ENCODE peak calls at places on chromosomes 2 and 18, in seven cellular contexts. One of them, this sample, is unnamed.

GRCh38 chr18:28115149-28115550 is 61.8 kb downstream of the CDH2 start:
- DNase-seq in GM04504: peak
- DNase-seq in activated CD4-positive, alpha-beta T cell treated with anti-CD3 and anti-CD28 coated beads, Interleukin-2, amount 50 U/mL, for 1 hour: no peak
- DNase-seq in omental fat pad: no peak
- DNase-seq in thyroid gland: no peak
- DNase-seq in kidney glomerular epithelial cell: peak
- DNase-seq in PC-3: peak
- DNase-seq in this sample: peak

GRCh38 chr2:239814917-239815637 is 210.1 kb downstream of the NDUFA10 start:
- DNase-seq in kidney glomerular epithelial cell: no peak
- DNase-seq in omental fat pad: no peak
- DNase-seq in PC-3: no peak
- DNase-seq in GM04504: no peak
- DNase-seq in thyroid gland: peak
- DNase-seq in activated CD4-positive, alpha-beta T cell treated with anti-CD3 and anti-CD28 coated beads, Interleukin-2, amount 50 U/mL, for 1 hour: no peak
- DNase-seq in this sample: no peak

GRCh38 chr2:121282800-121283382 is 2.1 kb downstream of the TFCP2L1 start:
- DNase-seq in kidney glomerular epithelial cell: no peak
- DNase-seq in omental fat pad: no peak
- DNase-seq in PC-3: no peak
- DNase-seq in GM04504: no peak
- DNase-seq in activated CD4-positive, alpha-beta T cell treated with anti-CD3 and anti-CD28 coated beads, Interleukin-2, amount 50 U/mL, for 1 hour: no peak
- DNase-seq in thyroid gland: peak
- DNase-seq in this sample: no peak

GRCh38 chr18:49619792-49620191 is 57.9 kb downstream of the LIPG start:
- DNase-seq in GM04504: no peak
- DNase-seq in PC-3: no peak
- DNase-seq in activated CD4-positive, alpha-beta T cell treated with anti-CD3 and anti-CD28 coated beads, Interleukin-2, amount 50 U/mL, for 1 hour: no peak
- DNase-seq in kidney glomerular epithelial cell: no peak
- DNase-seq in thyroid gland: no peak
- DNase-seq in omental fat pad: no peak
- DNase-seq in this sample: no peak

GRCh38 chr2:222284466-222284865 is 14.3 kb downstream of the PAX3 start:
- DNase-seq in activated CD4-positive, alpha-beta T cell treated with anti-CD3 and anti-CD28 coated beads, Interleukin-2, amount 50 U/mL, for 1 hour: no peak
- DNase-seq in kidney glomerular epithelial cell: no peak
- DNase-seq in thyroid gland: no peak
- DNase-seq in GM04504: no peak
- DNase-seq in omental fat pad: no peak
- DNase-seq in PC-3: no peak
- DNase-seq in this sample: no peak

GRCh38 chr18:65567372-65567771 is 183.4 kb upstream of the CDH7 start:
- DNase-seq in activated CD4-positive, alpha-beta T cell treated with anti-CD3 and anti-CD28 coated beads, Interleukin-2, amount 50 U/mL, for 1 hour: no peak
- DNase-seq in kidney glomerular epithelial cell: peak
- DNase-seq in GM04504: no peak
- DNase-seq in thyroid gland: no peak
- DNase-seq in PC-3: peak
- DNase-seq in omental fat pad: no peak
- DNase-seq in this sample: no peak

GRCh38 chr2:121052507-121052906 is 232.5 kb downstream of the TFCP2L1 start:
- DNase-seq in GM04504: no peak
- DNase-seq in omental fat pad: no peak
- DNase-seq in thyroid gland: no peak
- DNase-seq in PC-3: no peak
- DNase-seq in activated CD4-positive, alpha-beta T cell treated with anti-CD3 and anti-CD28 coated beads, Interleukin-2, amount 50 U/mL, for 1 hour: no peak
- DNase-seq in kidney glomerular epithelial cell: no peak
- DNase-seq in this sample: no peak

GRCh38 chr2:47534179-47534919 is 131.4 kb downstream of the MSH2 start:
- DNase-seq in PC-3: peak
- DNase-seq in activated CD4-positive, alpha-beta T cell treated with anti-CD3 and anti-CD28 coated beads, Interleukin-2, amount 50 U/mL, for 1 hour: no peak
- DNase-seq in omental fat pad: no peak
- DNase-seq in thyroid gland: no peak
- DNase-seq in kidney glomerular epithelial cell: peak
- DNase-seq in GM04504: peak
- DNase-seq in this sample: peak

GRCh38 chr2:98583866-98584618 is 24.3 kb downstream of the COA5 start:
- DNase-seq in thyroid gland: no peak
- DNase-seq in GM04504: no peak
- DNase-seq in omental fat pad: no peak
- DNase-seq in kidney glomerular epithelial cell: no peak
- DNase-seq in PC-3: no peak
- DNase-seq in activated CD4-positive, alpha-beta T cell treated with anti-CD3 and anti-CD28 coated beads, Interleukin-2, amount 50 U/mL, for 1 hour: no peak
- DNase-seq in this sample: no peak

GRCh38 chr2:128819092-128819491 is 500.4 kb upstream of the HS6ST1 start:
- DNase-seq in GM04504: no peak
- DNase-seq in activated CD4-positive, alpha-beta T cell treated with anti-CD3 and anti-CD28 coated beads, Interleukin-2, amount 50 U/mL, for 1 hour: no peak
- DNase-seq in omental fat pad: no peak
- DNase-seq in thyroid gland: no peak
- DNase-seq in kidney glomerular epithelial cell: no peak
- DNase-seq in PC-3: no peak
- DNase-seq in this sample: no peak

GRCh38 chr2:101064868-101065549 is 62.9 kb downstream of the RPL31 start:
- DNase-seq in thyroid gland: peak
- DNase-seq in omental fat pad: no peak
- DNase-seq in GM04504: no peak
- DNase-seq in kidney glomerular epithelial cell: peak
- DNase-seq in PC-3: peak
- DNase-seq in activated CD4-positive, alpha-beta T cell treated with anti-CD3 and anti-CD28 coated beads, Interleukin-2, amount 50 U/mL, for 1 hour: no peak
- DNase-seq in this sample: peak

GRCh38 chr2:159071190-159071915 is 102.9 kb downstream of the TANC1 start:
- DNase-seq in activated CD4-positive, alpha-beta T cell treated with anti-CD3 and anti-CD28 coated beads, Interleukin-2, amount 50 U/mL, for 1 hour: no peak
- DNase-seq in PC-3: no peak
- DNase-seq in GM04504: peak
- DNase-seq in omental fat pad: no peak
- DNase-seq in kidney glomerular epithelial cell: no peak
- DNase-seq in thyroid gland: no peak
- DNase-seq in this sample: no peak